ENCODE peak calls at places on chromosomes 3 and 15, in five cellular contexts. One of them, this sample, is unnamed.

GRCh38 chr15:76057332-76058000 is 2.3 kb upstream of the TMEM266 start:
- DNase-seq in heart left ventricle: no peak
- DNase-seq in cardiac fibroblast: peak; percentile 61
- DNase-seq in Calu3: peak; percentile 57
- DNase-seq in body of pancreas: peak; percentile 45
- DNase-seq in this sample: peak; percentile 60

GRCh38 chr3:106829206-106829605 is 548.0 kb upstream of the CCDC54 start:
- DNase-seq in heart left ventricle: no peak
- DNase-seq in Calu3: no peak
- DNase-seq in cardiac fibroblast: peak; percentile 34
- DNase-seq in body of pancreas: no peak
- DNase-seq in this sample: no peak

GRCh38 chr3:50830451-50830850 is 155.7 kb downstream of the DOCK3 start:
- DNase-seq in body of pancreas: no peak
- DNase-seq in cardiac fibroblast: no peak
- DNase-seq in Calu3: no peak
- DNase-seq in heart left ventricle: no peak
- DNase-seq in this sample: no peak

GRCh38 chr3:138331143-138331894 is 1.7 kb upstream of the NME9 start:
- DNase-seq in body of pancreas: no peak
- DNase-seq in Calu3: no peak
- DNase-seq in heart left ventricle: no peak
- DNase-seq in cardiac fibroblast: peak; percentile 36
- DNase-seq in this sample: no peak

GRCh38 chr3:138971766-138972320 is 24.8 kb downstream of the FOXL2NB start:
- DNase-seq in heart left ventricle: no peak
- DNase-seq in cardiac fibroblast: no peak
- DNase-seq in Calu3: no peak
- DNase-seq in body of pancreas: no peak
- DNase-seq in this sample: no peak

GRCh38 chr3:2198880-2199279 is 100.2 kb downstream of the CNTN4 start:
- DNase-seq in heart left ventricle: no peak
- DNase-seq in Calu3: no peak
- DNase-seq in body of pancreas: no peak
- DNase-seq in cardiac fibroblast: no peak
- DNase-seq in this sample: no peak

GRCh38 chr15:39283531-39283930 is 297.3 kb upstream of the THBS1 start:
- DNase-seq in body of pancreas: no peak
- DNase-seq in heart left ventricle: no peak
- DNase-seq in Calu3: no peak
- DNase-seq in cardiac fibroblast: no peak
- DNase-seq in this sample: no peak

GRCh38 chr3:196320110-196320509 is 2.1 kb upstream of the DYNLT2B start:
- DNase-seq in heart left ventricle: no peak
- DNase-seq in body of pancreas: no peak
- DNase-seq in cardiac fibroblast: no peak
- DNase-seq in Calu3: no peak
- DNase-seq in this sample: no peak

GRCh38 chr3:181660337-181660736 is 51.4 kb upstream of the SOX2 start:
- DNase-seq in body of pancreas: no peak
- DNase-seq in Calu3: no peak
- DNase-seq in heart left ventricle: no peak
- DNase-seq in cardiac fibroblast: no peak
- DNase-seq in this sample: no peak

GRCh38 chr3:182258538-182259177 is 534.6 kb upstream of the ATP11B start:
- DNase-seq in heart left ventricle: no peak
- DNase-seq in cardiac fibroblast: peak; percentile 40
- DNase-seq in Calu3: peak; percentile 50
- DNase-seq in body of pancreas: no peak
- DNase-seq in this sample: no peak

GRCh38 chr3:52177701-52178042 is 20.3 kb upstream of the ALAS1 start:
- DNase-seq in Calu3: no peak
- DNase-seq in body of pancreas: no peak
- DNase-seq in cardiac fibroblast: no peak
- DNase-seq in heart left ventricle: no peak
- DNase-seq in this sample: no peak

This sample was measured in neural crest cell.